ENCODE peak calls at places on chromosomes 11 and 22, in five cellular contexts. X is thoracic aorta, U is kidney, O is astrocyte, I is body of pancreas. P is an unnamed sample.

GRCh38 chr11:116731097-116731761 is 41.6 kb downstream of the BUD13 start:
- DNase-seq in X (no peak), U (no peak), O (peak), I (no peak), P (no peak)

GRCh38 chr11:73288197-73288872 is 16.2 kb downstream of the P2RY6 start:
- DNase-seq in X (no peak), U (peak), O (no peak), I (no peak), P (no peak)

GRCh38 chr11:2558861-2559526 is 114.2 kb downstream of the KCNQ1 start:
- DNase-seq in X (no peak), U (peak), O (no peak), I (peak), P (peak)

GRCh38 chr11:75341583-75341982 is 9.9 kb downstream of the ARRB1 start:
- DNase-seq in X (no peak), U (no peak), O (no peak), I (no peak), P (peak)

GRCh38 chr11:34168642-34169051 is 63.2 kb downstream of the NAT10 start:
- DNase-seq in X (no peak), U (peak), O (peak), I (no peak), P (no peak)

GRCh38 chr11:67266424-67267187 is at the start of gene GRK2:
- DNase-seq in X (no peak), U (peak), O (no peak), I (peak), P (peak)

GRCh38 chr11:77172666-77172982 is 44.6 kb downstream of the MYO7A start:
- DNase-seq in X (no peak), U (peak), O (peak), I (no peak), P (no peak)

GRCh38 chr11:5808500-5809121 is at the start of gene OR52N2:
- DNase-seq in X (no peak), U (peak), O (peak), I (peak), P (peak)

GRCh38 chr22:47304191-47304831 is 541.9 kb downstream of the TBC1D22A start:
- DNase-seq in X (no peak), U (peak), O (no peak), I (no peak), P (no peak)

GRCh38 chr11:130404727-130405126 is 23.7 kb downstream of the ADAMTS8 start:
- DNase-seq in X (no peak), U (no peak), O (no peak), I (no peak), P (no peak)

GRCh38 chr11:104912102-104912501 is 13.8 kb upstream of the CASP12 start:
- DNase-seq in X (no peak), U (no peak), O (no peak), I (no peak), P (no peak)

GRCh38 chr22:19035474-19036228 is 86.6 kb downstream of the DGCR2 start:
- DNase-seq in X (no peak), U (peak), O (no peak), I (no peak), P (no peak)

GRCh38 chr22:20577549-20577975 is 70.2 kb downstream of the MED15 start:
- DNase-seq in X (no peak), U (no peak), O (no peak), I (no peak), P (no peak)

GRCh38 chr11:61976813-61977475 is 9.5 kb upstream of the FTH1 start:
- DNase-seq in X (no peak), U (no peak), O (no peak), I (no peak), P (peak)

GRCh38 chr22:27475548-27475897 is 326.0 kb downstream of the MN1 start:
- DNase-seq in X (no peak), U (no peak), O (no peak), I (no peak), P (no peak)

GRCh38 chr11:65124480-65125196 is 2.5 kb downstream of the MRPL49 start:
- DNase-seq in X (no peak), U (peak), O (no peak), I (peak), P (peak)
- H3K27ac ChIP-seq in X (no peak), U (no peak), O (no peak), I (no peak), P (no peak)

GRCh38 chr11:44784438-44784760 is 57.6 kb downstream of the TSPAN18 start:
- DNase-seq in X (no peak), U (no peak), O (no peak), I (no peak), P (peak)

GRCh38 chr11:44787070-44787469 is 60.3 kb downstream of the TSPAN18 start:
- DNase-seq in X (no peak), U (no peak), O (no peak), I (no peak), P (no peak)

GRCh38 chr11:44787981-44788380 is 61.2 kb downstream of the TSPAN18 start:
- DNase-seq in X (no peak), U (no peak), O (no peak), I (no peak), P (no peak)

GRCh38 chr11:44784784-44785183 is 58.0 kb downstream of the TSPAN18 start:
- DNase-seq in X (no peak), U (no peak), O (no peak), I (no peak), P (no peak)

GRCh38 chr11:44785856-44786606 is 59.3 kb downstream of the TSPAN18 start:
- DNase-seq in X (no peak), U (no peak), O (no peak), I (no peak), P (peak)
- TF ChIP-seq CTCF in X (no peak), U (peak), O (no peak), I (no peak), P (no peak)

GRCh38 chr11:15836801-15837200 is 519.5 kb downstream of the SOX6 start:
- DNase-seq in X (no peak), U (no peak), O (no peak), I (no peak), P (no peak)

GRCh38 chr11:15839061-15839460 is 517.3 kb downstream of the SOX6 start:
- DNase-seq in X (no peak), U (no peak), O (no peak), I (no peak), P (no peak)

GRCh38 chr11:15841898-15842297 is 514.4 kb downstream of the SOX6 start:
- DNase-seq in X (no peak), U (no peak), O (no peak), I (no peak), P (no peak)

GRCh38 chr11:15835705-15836411 is 520.5 kb downstream of the SOX6 start:
- DNase-seq in X (no peak), U (no peak), O (no peak), I (no peak), P (peak)

GRCh38 chr11:15837901-15838489 is 518.4 kb downstream of the SOX6 start:
- DNase-seq in X (no peak), U (no peak), O (no peak), I (no peak), P (no peak)
- H3K27ac ChIP-seq in X (no peak), U (no peak), O (no peak), I (peak), P (no peak)

GRCh38 chr22:45774016-45774670 is 102.5 kb downstream of the ATXN10 start:
- DNase-seq in X (no peak), U (no peak), O (no peak), I (no peak), P (no peak)
- TF ChIP-seq CTCF in X (no peak), U (no peak), O (no peak), I (no peak), P (no peak)

GRCh38 chr22:36911887-36912661 is 1.4 kb upstream of the CSF2RB start:
- DNase-seq in X (no peak), U (no peak), O (peak), I (no peak), P (no peak)

GRCh38 chr22:36910461-36910860 is 3.0 kb upstream of the CSF2RB start:
- DNase-seq in X (no peak), U (no peak), O (no peak), I (no peak), P (no peak)

GRCh38 chr22:36913431-36914382 is at the start of gene CSF2RB:
- DNase-seq in X (no peak), U (peak), O (no peak), I (no peak), P (peak)

GRCh38 chr22:36914383-36914752 is 940 bp downstream of the CSF2RB start:
- DNase-seq in X (no peak), U (no peak), O (no peak), I (no peak), P (no peak)

DNA sequence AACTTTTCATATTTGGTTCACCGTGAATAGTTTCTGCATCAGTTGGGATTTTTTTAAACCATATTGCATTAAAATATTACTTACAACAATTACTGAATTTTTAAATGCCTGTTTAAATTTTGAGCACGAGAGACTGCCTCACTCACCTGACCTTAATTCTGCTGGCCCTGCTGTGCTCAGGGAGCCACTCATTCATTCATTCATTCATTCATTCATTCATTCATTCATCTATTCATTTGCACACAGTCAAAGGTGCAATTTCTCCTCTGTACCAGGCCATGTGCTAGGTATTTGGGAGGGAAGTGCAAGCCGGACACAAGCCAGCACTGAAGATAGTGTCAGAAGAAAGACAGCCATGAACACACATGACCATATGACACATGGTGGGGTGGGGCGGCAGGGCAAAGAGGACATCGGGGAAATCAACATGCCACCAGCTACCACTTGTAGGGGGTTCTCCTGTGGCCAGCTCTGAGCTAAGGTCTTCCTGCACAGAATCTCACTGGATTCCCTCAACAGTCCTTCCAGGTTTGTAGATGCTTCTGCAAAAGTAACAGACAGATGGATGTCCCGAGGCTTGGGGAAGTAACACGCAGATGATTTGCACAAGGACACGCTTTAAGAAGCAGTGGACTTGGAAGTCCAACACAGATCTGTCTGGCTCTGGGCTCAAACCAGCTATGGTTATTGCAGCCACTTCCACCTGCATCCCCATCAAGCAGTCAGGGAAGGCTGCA is 566 bp upstream of the CSF2RB start:
- DNase-seq in X (no peak), U (no peak), O (no peak), I (no peak), P (peak)
- H3K27ac ChIP-seq in X (no peak), U (no peak), O (no peak), I (no peak), P (no peak)

GRCh38 chr11:93481279-93481678 is 61.9 kb downstream of the SMCO4 start:
- DNase-seq in X (no peak), U (no peak), O (no peak), I (no peak), P (no peak)

GRCh38 chr11:93484716-93485115 is 58.5 kb downstream of the SMCO4 start:
- DNase-seq in X (no peak), U (no peak), O (no peak), I (no peak), P (no peak)

GRCh38 chr11:93480756-93481155 is 62.4 kb downstream of the SMCO4 start:
- DNase-seq in X (no peak), U (no peak), O (no peak), I (no peak), P (no peak)

GRCh38 chr11:93478841-93479240 is 64.3 kb downstream of the SMCO4 start:
- DNase-seq in X (no peak), U (no peak), O (no peak), I (no peak), P (no peak)

DNA sequence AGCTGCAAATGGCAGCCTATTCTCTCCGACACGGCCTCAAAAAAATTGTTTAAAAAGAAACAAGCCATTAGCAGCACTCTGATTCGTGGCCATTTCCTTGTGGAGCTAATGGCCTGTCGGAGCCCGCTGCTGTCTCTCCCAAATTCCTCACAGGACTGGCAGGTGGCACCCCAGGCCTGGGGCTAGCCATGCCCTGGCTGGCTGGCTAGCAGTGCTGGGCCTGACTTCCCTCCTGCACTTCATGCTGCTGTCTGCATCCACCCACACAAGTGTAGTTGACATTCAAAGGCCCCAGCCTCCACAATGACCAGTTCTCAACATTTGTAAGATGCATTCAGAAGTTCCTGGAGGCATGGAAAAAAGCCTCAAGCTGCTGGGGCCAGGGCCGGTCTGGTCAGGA is 61.5 kb downstream of the SMCO4 start:
- DNase-seq in X (no peak), U (no peak), O (no peak), I (no peak), P (no peak)
- TF ChIP-seq CTCF in X (no peak), U (peak), O (no peak), I (no peak), P (no peak)

DNA sequence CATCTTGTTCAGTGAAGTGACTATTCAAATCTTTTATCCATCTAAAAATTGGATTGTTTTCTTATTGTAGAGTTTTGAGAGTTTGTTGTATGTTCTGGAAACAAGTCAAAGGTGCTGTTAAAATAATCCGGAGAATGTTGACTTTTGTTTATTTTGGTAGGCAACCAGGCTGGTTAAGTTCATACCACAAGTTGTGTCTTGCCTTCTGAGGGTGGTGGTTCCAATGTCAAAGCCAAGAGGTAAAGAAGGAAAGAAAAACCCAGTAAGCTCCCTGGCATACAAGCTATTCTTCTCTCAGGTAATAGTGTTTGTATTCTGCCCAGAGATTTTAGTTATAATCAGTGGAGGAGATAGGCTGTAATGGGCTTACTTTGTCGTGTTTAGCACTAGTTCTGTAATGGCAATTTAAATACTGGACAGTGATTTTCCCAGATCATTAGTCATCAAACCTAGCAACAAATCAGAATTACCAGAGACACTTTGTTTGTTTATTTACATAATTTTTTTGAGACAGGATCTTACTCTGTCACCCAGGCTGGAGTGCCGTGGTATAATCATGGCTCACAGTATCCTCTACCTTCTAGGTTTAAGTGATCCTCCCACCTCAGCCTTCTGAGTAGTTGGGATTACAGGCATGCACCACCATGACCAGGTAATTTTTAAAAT is 15.1 kb upstream of the CSRP3 start:
- DNase-seq in X (no peak), U (no peak), O (no peak), I (no peak), P (no peak)
- H3K27ac ChIP-seq in X (no peak), U (no peak), O (no peak), I (no peak), P (no peak)

P was measured in sigmoid colon.